ENCODE peak calls at places on chromosomes 7 and 10, in eight cellular contexts. H is stimulated activated CD4-positive, alpha-beta T cell treated with anti-CD3 and anti-CD28 coated beads, Interleukin-1b, Interleukin-23, amount 100 ng/mL, for 48 hours; M is NT2/D1; I is GM10248; E is OCI-LY7; V is NB4; J is NAMALWA; B is HCEC 1CT. S is an unnamed sample.

GRCh38 chr10:99775850-99776249 is 6.6 kb upstream of the ABCC2 start:
- DNase-seq in H (no peak), J (no peak), M (no peak), I (no peak), B (peak; percentile 92), V (peak; percentile 66), E (no peak), S (no peak)

GRCh38 chr10:46305986-46306385 is 19.2 kb downstream of the ANTXRL start:
- DNase-seq in J (no peak), V (no peak), I (no peak), B (no peak), M (no peak), H (no peak), E (no peak), S (no peak)

GRCh38 chr10:103451091-103451801 is 924 bp downstream of the CALHM2 start:
- DNase-seq in V (no peak), M (no peak), J (no peak), H (peak; percentile 49), B (peak; percentile 38), E (no peak), I (peak; percentile 53), S (no peak)

GRCh38 chr10:119360181-119360921 is 153.0 kb downstream of the GRK5 start:
- DNase-seq in H (peak; percentile 13), J (peak; percentile 60), E (peak; percentile 42), I (no peak), B (no peak), M (no peak), V (peak; percentile 57), S (no peak)

GRCh38 chr7:75892634-75893272 is 13.9 kb downstream of the RHBDD2 start:
- DNase-seq in I (no peak), E (no peak), J (no peak), H (no peak), V (no peak), B (peak; percentile 22), M (no peak), S (no peak)

GRCh38 chr7:35359423-35359822 is 105.5 kb upstream of the TBX20 start:
- DNase-seq in E (no peak), M (no peak), H (no peak), V (no peak), B (no peak), I (no peak), J (no peak), S (no peak)

GRCh38 chr7:16933296-16934248 is 51.8 kb upstream of the AGR3 start:
- DNase-seq in B (no peak), H (no peak), V (peak; percentile 96), J (no peak), I (no peak), E (no peak), M (no peak), S (no peak)

GRCh38 chr7:101898019-101898575 is 80.7 kb downstream of the CUX1 start:
- DNase-seq in M (no peak), I (no peak), V (no peak), B (no peak), J (no peak), E (no peak), H (no peak), S (no peak)

GRCh38 chr7:128763541-128763940 is 12.1 kb downstream of the OPN1SW start:
- DNase-seq in M (no peak), E (no peak), B (no peak), H (no peak), I (no peak), J (no peak), V (no peak), S (no peak)

GRCh38 chr7:27929127-27929526 is 189.2 kb downstream of the TAX1BP1 start:
- DNase-seq in B (no peak), J (no peak), I (no peak), V (no peak), M (no peak), E (no peak), H (no peak), S (no peak)

GRCh38 chr7:107543338-107543993 is 20.3 kb downstream of the COG5 start:
- DNase-seq in V (no peak), B (no peak), E (no peak), I (no peak), H (no peak), M (no peak), J (no peak), S (no peak)

GRCh38 chr10:125709553-125710266 is 9.8 kb upstream of the EDRF1 start:
- DNase-seq in M (no peak), I (no peak), E (no peak), B (no peak), V (no peak), J (no peak), H (no peak), S (no peak)

GRCh38 chr10:689433-690226 is at the start of gene DIP2C:
- DNase-seq in V (no peak), I (peak; percentile 26), M (no peak), J (no peak), B (peak; percentile 72), H (no peak), E (no peak), S (no peak)

GRCh38 chr7:87934699-87935372 is 785 bp downstream of the ADAM22 start:
- DNase-seq in E (peak; percentile 36), M (peak; percentile 9), J (no peak), V (peak; percentile 21), B (no peak), H (no peak), I (peak; percentile 50), S (no peak)

GRCh38 chr7:36406156-36406555 is 16.5 kb downstream of the ANLN start:
- DNase-seq in V (no peak), E (no peak), B (no peak), J (no peak), H (no peak), I (no peak), M (peak; percentile 84), S (no peak)

GRCh38 chr10:481636-482035 is 207.8 kb downstream of the DIP2C start:
- DNase-seq in E (no peak), V (no peak), I (no peak), B (no peak), J (no peak), M (no peak), H (no peak), S (no peak)

GRCh38 chr7:21357146-21358097 is 70.5 kb upstream of the SP4 start:
- DNase-seq in J (no peak), I (no peak), V (peak; percentile 45), M (no peak), B (no peak), E (no peak), H (no peak), S (no peak)

S was measured in LNCaP clone FGC.